ENCODE peak calls at places on chromosome 4, in seven cellular contexts. G is tibial artery, U is fibroblast of pulmonary artery, V is GM13977, Z is uterus, B is right lobe of liver, H is tibial nerve. I is an unnamed sample.
A peak's percentile ranks its signal among the peaks of the same experiment; 100 is the strongest.

GRCh38 chr4:4980818-4981217 is 38.4 kb downstream of the CYTL1 start:
- DNase-seq in H (no peak), Z (no peak), U (no peak), V (no peak), G (no peak), B (no peak), I (no peak)

GRCh38 chr4:161696957-161697356 is 466.8 kb downstream of the FSTL5 start:
- DNase-seq in V (no peak), H (no peak), Z (no peak), B (no peak), G (no peak), U (no peak), I (no peak)

GRCh38 chr4:127239902-127240575 is 392.7 kb upstream of the INTU start:
- DNase-seq in V (no peak), H (no peak), B (no peak), G (no peak), U (no peak), Z (no peak), I (no peak)

GRCh38 chr4:70688795-70689231 is 481 bp downstream of the UTP3 start:
- DNase-seq in V (no peak), H (no peak), G (no peak), Z (no peak), U (peak; percentile 20), B (no peak), I (no peak)

GRCh38 chr4:159146007-159146330 is 43.1 kb downstream of the RAPGEF2 start:
- DNase-seq in Z (no peak), U (no peak), H (no peak), G (no peak), B (no peak), V (no peak), I (no peak)

GRCh38 chr4:71538528-71538927 is 199.7 kb downstream of the SLC4A4 start:
- DNase-seq in H (no peak), V (no peak), B (no peak), G (no peak), Z (no peak), U (no peak), I (no peak)

GRCh38 chr4:77917075-77917474 is 54.4 kb downstream of the MRPL1 start:
- DNase-seq in H (no peak), B (no peak), U (no peak), G (no peak), Z (no peak), V (no peak), I (no peak)

GRCh38 chr4:152581536-152582160 is 45.8 kb upstream of the FBXW7 start:
- DNase-seq in Z (no peak), B (no peak), G (no peak), U (no peak), V (no peak), H (no peak), I (no peak)

GRCh38 chr4:92483341-92483740 is 179.6 kb downstream of the GRID2 start:
- DNase-seq in Z (no peak), B (no peak), G (no peak), V (no peak), H (no peak), U (no peak), I (no peak)

GRCh38 chr4:113355550-113356371 is 306.3 kb downstream of the ANK2 start:
- DNase-seq in G (peak; percentile 28), U (peak; percentile 92), B (no peak), H (no peak), Z (peak; percentile 16), V (peak; percentile 48), I (peak; percentile 63)

GRCh38 chr4:150010525-150011126 is 67.6 kb upstream of the DCLK2 start:
- DNase-seq in B (no peak), G (peak; percentile 36), H (peak; percentile 40), V (peak; percentile 13), U (peak; percentile 81), Z (peak; percentile 16), I (no peak)

GRCh38 chr4:81491943-81492342 is 20.2 kb upstream of the RASGEF1B start:
- DNase-seq in B (no peak), Z (no peak), V (no peak), G (no peak), H (no peak), U (peak; percentile 49), I (no peak)

GRCh38 chr4:472881-473574 is 25.9 kb downstream of the ZNF721 start:
- DNase-seq in Z (no peak), V (no peak), H (no peak), U (peak; percentile 11), G (no peak), B (no peak), I (no peak)

GRCh38 chr4:182258441-182259031 is 15.3 kb downstream of the TENM3 start:
- DNase-seq in Z (no peak), H (no peak), U (no peak), G (no peak), B (no peak), V (no peak), I (no peak)

GRCh38 chr4:33709247-33709646 is 2535.1 kb downstream of the ARAP2 start:
- DNase-seq in Z (no peak), U (peak; percentile 90), H (no peak), V (no peak), G (no peak), B (no peak), I (no peak)

GRCh38 chr4:1757836-1758235 is 35.3 kb upstream of the FGFR3 start:
- DNase-seq in G (no peak), B (no peak), Z (no peak), H (no peak), V (no peak), U (no peak), I (no peak)

GRCh38 chr4:146582864-146583263 is 55.8 kb upstream of the POU4F2 start:
- DNase-seq in H (no peak), B (no peak), G (no peak), Z (no peak), U (peak; percentile 5), V (no peak), I (no peak)

GRCh38 chr4:13840573-13841185 is 213.2 kb upstream of the BOD1L1 start:
- DNase-seq in H (no peak), V (no peak), G (no peak), U (no peak), B (no peak), Z (no peak), I (no peak)

GRCh38 chr4:156732634-156733033 is 239.0 kb downstream of the PDGFC start:
- DNase-seq in Z (no peak), H (no peak), U (peak; percentile 28), B (no peak), G (no peak), V (no peak), I (no peak)

GRCh38 chr4:168677063-168677462 is 180.2 kb downstream of the PALLD start:
- DNase-seq in B (no peak), G (no peak), V (no peak), U (no peak), H (no peak), Z (no peak), I (no peak)

GRCh38 chr4:168673476-168673875 is 176.6 kb downstream of the PALLD start:
- DNase-seq in H (no peak), U (no peak), G (no peak), Z (no peak), V (no peak), B (no peak), I (no peak)

GRCh38 chr4:168677879-168678278 is 181.0 kb downstream of the PALLD start:
- DNase-seq in Z (no peak), H (no peak), B (no peak), U (no peak), G (no peak), V (no peak), I (no peak)

GRCh38 chr4:168674077-168674747 is 177.4 kb downstream of the PALLD start:
- DNase-seq in V (no peak), Z (peak; percentile 49), B (no peak), U (peak; percentile 43), H (no peak), G (no peak), I (no peak)

GRCh38 chr4:168674869-168675268 is 178.0 kb downstream of the PALLD start:
- DNase-seq in B (no peak), H (no peak), U (no peak), V (no peak), Z (no peak), G (no peak), I (no peak)
- TF ChIP-seq CTCF in B (no peak), H (no peak), U (no peak), V (no peak), Z (no peak), G (no peak), I (no peak)

GRCh38 chr4:73615613-73616012 is 4.6 kb downstream of the RASSF6 start:
- DNase-seq in U (no peak), G (no peak), Z (no peak), V (no peak), B (no peak), H (no peak), I (no peak)
- TF ChIP-seq CTCF in U (no peak), G (no peak), Z (no peak), V (no peak), B (no peak), H (no peak), I (peak; percentile 13)

DNA sequence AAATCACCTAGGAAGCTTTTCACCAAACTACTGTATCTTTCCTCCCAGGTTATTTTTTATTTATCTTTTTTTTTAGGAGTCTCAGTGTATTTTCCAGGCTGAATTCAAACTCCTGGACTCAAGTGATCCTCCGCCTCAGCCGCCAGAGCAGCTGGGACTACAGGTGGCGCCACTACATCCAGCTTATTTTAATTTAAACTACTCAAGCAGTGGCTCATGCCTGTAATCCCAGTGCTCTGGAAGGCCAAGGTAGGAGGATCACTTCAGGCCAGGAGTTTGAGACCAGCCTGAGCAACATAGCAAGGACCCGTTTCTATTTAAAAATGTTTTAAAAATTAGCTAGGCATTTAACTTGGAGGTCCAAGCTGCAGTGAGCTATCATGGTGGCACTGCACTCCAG is 37.8 kb downstream of the LEF1 start:
- DNase-seq in V (no peak), G (no peak), U (no peak), Z (no peak), B (no peak), H (no peak), I (no peak)
- TF ChIP-seq CTCF in V (peak; percentile 28), G (no peak), U (no peak), Z (no peak), B (no peak), H (no peak), I (peak; percentile 14)

GRCh38 chr4:118803253-118803652 is 32.7 kb downstream of the SEC24D start:
- DNase-seq in G (no peak), H (no peak), V (no peak), Z (no peak), U (no peak), B (no peak), I (no peak)

GRCh38 chr4:118801895-118802575 is 33.9 kb downstream of the SEC24D start:
- DNase-seq in B (no peak), V (no peak), Z (no peak), G (no peak), H (no peak), U (no peak), I (no peak)

GRCh38 chr4:118797558-118798142 is 38.3 kb downstream of the SEC24D start:
- DNase-seq in V (no peak), U (peak; percentile 85), H (no peak), B (no peak), Z (no peak), G (no peak), I (no peak)

GRCh38 chr4:118799235-118799932 is 36.5 kb downstream of the SEC24D start:
- DNase-seq in Z (no peak), G (no peak), V (no peak), B (no peak), U (no peak), H (no peak), I (no peak)

DNA sequence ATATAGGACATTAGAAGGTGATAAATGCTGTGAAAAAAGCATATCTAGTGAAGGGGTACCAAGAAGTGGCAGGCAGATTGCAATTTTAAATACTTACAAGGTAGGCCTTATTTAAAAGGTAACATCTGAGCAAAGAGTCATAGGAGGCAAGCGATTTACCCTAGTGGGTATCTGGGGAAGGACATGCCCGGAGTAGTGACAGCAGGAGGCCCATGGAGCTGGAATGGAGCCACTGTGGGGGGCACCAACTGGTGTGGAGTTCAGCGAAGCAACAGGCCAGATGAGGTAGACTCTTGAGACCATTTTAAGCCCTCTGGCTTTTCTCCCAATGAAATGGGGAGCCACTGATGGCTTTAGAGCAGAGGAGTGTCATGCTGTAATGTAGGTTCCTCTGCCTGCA is 37.3 kb downstream of the SEC24D start:
- DNase-seq in B (no peak), Z (no peak), U (no peak), V (no peak), G (no peak), H (no peak), I (no peak)
- TF ChIP-seq CTCF in B (no peak), Z (no peak), U (peak; percentile 21), V (no peak), G (no peak), H (no peak), I (no peak)

I was measured in GM06990.